ENCODE peak calls at places on chromosomes 11 and 22, in four cellular contexts. One of them, this sample, is unnamed.
A peak's percentile ranks its signal among the peaks of the same experiment; 100 is the strongest.

GRCh38 chr11:134257101-134257500 is 3.7 kb downstream of the ACAD8 start:
- DNase-seq in left ventricle myocardium inferior: no peak
- DNase-seq in A549: no peak
- DNase-seq in sigmoid colon: no peak
- DNase-seq in this sample: no peak

GRCh38 chr22:36563898-36564297 is 34.9 kb upstream of the EIF3D start:
- DNase-seq in left ventricle myocardium inferior: no peak
- DNase-seq in A549: no peak
- DNase-seq in sigmoid colon: no peak
- DNase-seq in this sample: no peak

GRCh38 chr11:65884716-65885092 is 3.6 kb downstream of the FIBP start:
- DNase-seq in left ventricle myocardium inferior: peak; percentile 78
- DNase-seq in A549: peak; percentile 93
- DNase-seq in sigmoid colon: peak; percentile 88
- DNase-seq in this sample: peak; percentile 77

GRCh38 chr22:27192135-27192900 is 534.9 kb downstream of the MIAT start:
- DNase-seq in left ventricle myocardium inferior: no peak
- DNase-seq in A549: no peak
- DNase-seq in sigmoid colon: no peak
- DNase-seq in this sample: no peak

GRCh38 chr22:49774046-49774445 is 53.6 kb downstream of the BRD1 start:
- DNase-seq in left ventricle myocardium inferior: no peak
- DNase-seq in A549: no peak
- DNase-seq in sigmoid colon: no peak
- DNase-seq in this sample: no peak

GRCh38 chr22:43823353-43823908 is 11.3 kb upstream of the EFCAB6 start:
- DNase-seq in left ventricle myocardium inferior: no peak
- DNase-seq in A549: peak; percentile 68
- DNase-seq in sigmoid colon: no peak
- DNase-seq in this sample: no peak

GRCh38 chr11:65310756-65311155 is 3.9 kb upstream of the CDC42EP2 start:
- DNase-seq in left ventricle myocardium inferior: peak; percentile 36
- DNase-seq in A549: no peak
- DNase-seq in sigmoid colon: no peak
- DNase-seq in this sample: no peak

GRCh38 chr11:1532606-1533341 is 39.3 kb downstream of the DUSP8 start:
- DNase-seq in left ventricle myocardium inferior: no peak
- DNase-seq in A549: no peak
- DNase-seq in sigmoid colon: no peak
- DNase-seq in this sample: no peak

GRCh38 chr22:45493286-45493771 is 9.4 kb upstream of the FBLN1 start:
- DNase-seq in left ventricle myocardium inferior: no peak
- DNase-seq in A549: no peak
- DNase-seq in sigmoid colon: peak; percentile 83
- DNase-seq in this sample: no peak

GRCh38 chr11:46239801-46240061 is 37.7 kb upstream of the CREB3L1 start:
- DNase-seq in left ventricle myocardium inferior: no peak
- DNase-seq in A549: no peak
- DNase-seq in sigmoid colon: no peak
- DNase-seq in this sample: no peak

GRCh38 chr22:46050916-46051614 is 74.1 kb upstream of the WNT7B start:
- DNase-seq in left ventricle myocardium inferior: peak; percentile 12
- DNase-seq in A549: no peak
- DNase-seq in sigmoid colon: peak; percentile 60
- DNase-seq in this sample: no peak

GRCh38 chr11:45872513-45873356 is 12.7 kb upstream of the MAPK8IP1 start:
- DNase-seq in left ventricle myocardium inferior: no peak
- DNase-seq in A549: peak; percentile 68
- DNase-seq in sigmoid colon: no peak
- DNase-seq in this sample: no peak

GRCh38 chr11:15967966-15968365 is 388.4 kb downstream of the SOX6 start:
- DNase-seq in left ventricle myocardium inferior: no peak
- DNase-seq in A549: no peak
- DNase-seq in sigmoid colon: no peak
- DNase-seq in this sample: no peak

GRCh38 chr22:48511211-48511610 is 1316.5 kb downstream of the BRD1 start:
- DNase-seq in left ventricle myocardium inferior: no peak
- DNase-seq in A549: no peak
- DNase-seq in sigmoid colon: no peak
- DNase-seq in this sample: no peak

GRCh38 chr22:49966041-49966715 is 5.6 kb downstream of the PIM3 start:
- DNase-seq in left ventricle myocardium inferior: no peak
- DNase-seq in A549: no peak
- DNase-seq in sigmoid colon: peak; percentile 67
- DNase-seq in this sample: no peak

GRCh38 chr11:70068345-70068744 is 9.8 kb upstream of the ANO1 start:
- DNase-seq in left ventricle myocardium inferior: no peak
- DNase-seq in A549: no peak
- DNase-seq in sigmoid colon: peak; percentile 29
- DNase-seq in this sample: no peak

GRCh38 chr22:48824673-48825651 is 1002.7 kb downstream of the BRD1 start:
- DNase-seq in left ventricle myocardium inferior: no peak
- DNase-seq in A549: no peak
- DNase-seq in sigmoid colon: no peak
- DNase-seq in this sample: no peak

GRCh38 chr22:27748355-27749168 is 53.0 kb downstream of the MN1 start:
- DNase-seq in left ventricle myocardium inferior: no peak
- DNase-seq in A549: no peak
- DNase-seq in sigmoid colon: peak; percentile 69
- DNase-seq in this sample: no peak

GRCh38 chr11:128757886-128758612 is 64.2 kb downstream of the FLI1 start:
- DNase-seq in left ventricle myocardium inferior: no peak
- DNase-seq in A549: no peak
- DNase-seq in sigmoid colon: no peak
- DNase-seq in this sample: no peak

GRCh38 chr22:34129691-34130486 is 209.6 kb upstream of the LARGE1 start:
- DNase-seq in left ventricle myocardium inferior: no peak
- DNase-seq in A549: no peak
- DNase-seq in sigmoid colon: no peak
- DNase-seq in this sample: no peak

GRCh38 chr11:63833048-63833447 is 5.9 kb upstream of the MARK2 start:
- DNase-seq in left ventricle myocardium inferior: no peak
- DNase-seq in A549: no peak
- DNase-seq in sigmoid colon: no peak
- DNase-seq in this sample: no peak

GRCh38 chr11:2805388-2806057 is 80.1 kb downstream of the CDKN1C start:
- DNase-seq in left ventricle myocardium inferior: no peak
- DNase-seq in A549: no peak
- DNase-seq in sigmoid colon: peak; percentile 52
- DNase-seq in this sample: no peak

GRCh38 chr22:23714596-23715588 is 24.1 kb downstream of the RGL4 start:
- DNase-seq in left ventricle myocardium inferior: no peak
- DNase-seq in A549: no peak
- DNase-seq in sigmoid colon: no peak
- DNase-seq in this sample: no peak

GRCh38 chr22:45218974-45219373 is 21.7 kb downstream of the KIAA0930 start:
- DNase-seq in left ventricle myocardium inferior: no peak
- DNase-seq in A549: no peak
- DNase-seq in sigmoid colon: no peak
- DNase-seq in this sample: no peak

GRCh38 chr22:37418627-37419369 is 8.5 kb downstream of the ELFN2 start:
- DNase-seq in left ventricle myocardium inferior: no peak
- DNase-seq in A549: no peak
- DNase-seq in sigmoid colon: no peak
- DNase-seq in this sample: no peak

GRCh38 chr11:129324533-129325175 is 51.0 kb upstream of the BARX2 start:
- DNase-seq in left ventricle myocardium inferior: peak; percentile 33
- DNase-seq in A549: peak; percentile 55
- DNase-seq in sigmoid colon: no peak
- DNase-seq in this sample: no peak

GRCh38 chr22:45922661-45923060 is 54.3 kb downstream of the WNT7B start:
- DNase-seq in left ventricle myocardium inferior: no peak
- DNase-seq in A549: no peak
- DNase-seq in sigmoid colon: no peak
- DNase-seq in this sample: no peak

GRCh38 chr11:134742228-134742612 is 330.2 kb upstream of the B3GAT1 start:
- DNase-seq in left ventricle myocardium inferior: no peak
- DNase-seq in A549: no peak
- DNase-seq in sigmoid colon: no peak
- DNase-seq in this sample: no peak

GRCh38 chr11:104451193-104451592 is 287.2 kb upstream of the PDGFD start:
- DNase-seq in left ventricle myocardium inferior: peak; percentile 40
- DNase-seq in A549: no peak
- DNase-seq in sigmoid colon: no peak
- DNase-seq in this sample: no peak

GRCh38 chr11:46663277-46663940 is 37.0 kb downstream of the ARHGAP1 start:
- DNase-seq in left ventricle myocardium inferior: no peak
- DNase-seq in A549: no peak
- DNase-seq in sigmoid colon: no peak
- DNase-seq in this sample: no peak

GRCh38 chr11:14882196-14882595 is 9.8 kb downstream of the CYP2R1 start:
- DNase-seq in left ventricle myocardium inferior: no peak
- DNase-seq in A549: no peak
- DNase-seq in sigmoid colon: no peak
- DNase-seq in this sample: no peak

GRCh38 chr22:23373601-23374000 is 193.3 kb downstream of the BCR start:
- DNase-seq in left ventricle myocardium inferior: no peak
- DNase-seq in A549: no peak
- DNase-seq in sigmoid colon: no peak
- DNase-seq in this sample: no peak

GRCh38 chr11:118842369-118842768 is 41.3 kb upstream of the CXCR5 start:
- DNase-seq in left ventricle myocardium inferior: no peak
- DNase-seq in A549: no peak
- DNase-seq in sigmoid colon: no peak
- DNase-seq in this sample: no peak

GRCh38 chr11:8988329-8989234 is 15.2 kb downstream of the NRIP3 start:
- DNase-seq in left ventricle myocardium inferior: no peak
- DNase-seq in A549: no peak
- DNase-seq in sigmoid colon: no peak
- DNase-seq in this sample: no peak
- H3K4me3 ChIP-seq in left ventricle myocardium inferior: no peak overlapping the region
- H3K4me3 ChIP-seq in A549: no peak overlapping the region
- H3K4me3 ChIP-seq in sigmoid colon: no peak overlapping the region
- H3K4me3 ChIP-seq in this sample: no peak overlapping the region

DNA sequence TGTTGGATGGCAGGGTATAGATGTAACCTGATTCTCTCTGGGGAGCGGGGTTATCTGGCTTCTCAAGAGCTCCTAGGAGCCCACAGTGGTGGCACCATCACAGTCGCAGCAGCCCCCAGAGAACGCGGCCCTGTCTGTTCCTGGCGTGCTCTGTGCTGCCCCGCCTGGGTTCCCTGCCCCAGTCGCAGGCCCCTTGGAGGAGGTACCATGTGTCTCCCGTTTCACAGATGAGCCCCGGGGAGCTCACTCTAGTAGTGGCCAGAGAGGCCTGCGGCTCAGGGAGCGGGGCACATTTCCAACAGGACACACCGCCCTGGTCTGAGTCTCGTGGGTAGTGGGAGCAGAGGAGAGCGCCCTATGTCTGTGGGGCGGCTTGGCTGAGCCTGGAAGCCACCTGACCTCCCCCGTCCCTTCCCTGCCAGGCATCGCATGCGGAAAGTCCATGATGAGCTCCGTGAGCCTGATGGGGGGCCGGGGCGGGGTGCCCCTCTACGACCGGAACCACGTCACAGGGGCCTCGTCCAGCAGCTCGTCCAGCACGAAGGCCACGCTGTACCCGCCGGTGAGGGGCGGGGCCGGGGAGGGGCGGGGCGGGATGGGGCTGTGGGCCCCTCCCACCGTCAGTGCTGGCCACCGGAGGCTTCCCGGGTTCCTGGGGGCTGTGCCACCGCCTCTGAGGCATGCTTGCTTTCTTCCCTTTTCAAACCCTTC is 21.0 kb upstream of the PPP6R3 start:
- DNase-seq in left ventricle myocardium inferior: no peak
- DNase-seq in A549: no peak
- DNase-seq in sigmoid colon: peak; percentile 74
- DNase-seq in this sample: no peak
- H3K27ac ChIP-seq in left ventricle myocardium inferior: no peak overlapping the region
- H3K27ac ChIP-seq in A549: no peak overlapping the region
- H3K27ac ChIP-seq in sigmoid colon: peak overlapping the region; percentile 9
- H3K27ac ChIP-seq in this sample: no peak overlapping the region

GRCh38 chr11:114738954-114739353 is 60.6 kb downstream of the NXPE2 start:
- DNase-seq in left ventricle myocardium inferior: no peak
- DNase-seq in A549: peak; percentile 4
- DNase-seq in sigmoid colon: no peak
- DNase-seq in this sample: no peak
- H3K4me3 ChIP-seq in left ventricle myocardium inferior: no peak overlapping the region
- H3K4me3 ChIP-seq in A549: no peak overlapping the region
- H3K4me3 ChIP-seq in sigmoid colon: no peak overlapping the region
- H3K4me3 ChIP-seq in this sample: no peak overlapping the region

GRCh38 chr11:57762235-57762866 is 749 bp downstream of the CTNND1 start:
- DNase-seq in left ventricle myocardium inferior: no peak
- DNase-seq in A549: peak; percentile 31
- DNase-seq in sigmoid colon: no peak
- DNase-seq in this sample: no peak

GRCh38 chr11:57761301-57762234 is at the start of gene CTNND1:
- DNase-seq in left ventricle myocardium inferior: peak; percentile 84
- DNase-seq in A549: peak; percentile 99
- DNase-seq in sigmoid colon: peak; percentile 97
- DNase-seq in this sample: no peak

GRCh38 chr11:57763568-57763967 is 2.0 kb downstream of the CTNND1 start:
- DNase-seq in left ventricle myocardium inferior: no peak
- DNase-seq in A549: peak; percentile 76
- DNase-seq in sigmoid colon: no peak
- DNase-seq in this sample: no peak

GRCh38 chr11:57764972-57765371 is 3.4 kb downstream of the CTNND1 start:
- DNase-seq in left ventricle myocardium inferior: no peak
- DNase-seq in A549: no peak
- DNase-seq in sigmoid colon: no peak
- DNase-seq in this sample: no peak

DNA sequence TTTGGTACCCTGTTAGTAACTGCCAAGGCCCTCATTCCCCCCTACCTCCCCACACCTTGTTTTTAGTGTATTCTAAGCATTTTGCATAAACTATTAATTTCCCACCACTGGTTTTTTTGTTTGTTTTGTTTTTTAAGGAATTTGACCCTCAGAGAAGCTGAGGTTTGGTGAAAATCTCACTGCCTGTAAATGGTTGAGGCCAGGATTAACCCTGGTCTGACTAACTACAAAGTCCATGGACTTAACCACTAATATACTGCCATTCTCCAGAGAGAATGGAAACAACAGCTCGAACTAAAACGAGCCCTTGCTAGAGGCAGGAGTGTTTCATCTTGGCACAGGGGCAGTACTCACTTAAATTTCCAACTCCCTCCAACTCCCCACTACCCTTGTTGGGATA is 2.9 kb downstream of the CTNND1 start:
- DNase-seq in left ventricle myocardium inferior: no peak
- DNase-seq in A549: no peak
- DNase-seq in sigmoid colon: no peak
- DNase-seq in this sample: no peak
- H3K27ac ChIP-seq in left ventricle myocardium inferior: peak overlapping the region; percentile 94
- H3K27ac ChIP-seq in A549: peak overlapping the region; percentile 97
- H3K27ac ChIP-seq in sigmoid colon: peak overlapping the region; percentile 91
- H3K27ac ChIP-seq in this sample: no peak overlapping the region